ENCODE peak calls at places on chromosomes 1 and 21, in nine cellular contexts. P is NCI-H510A treated with DMSO at 0.1 percent for 48 hours, E is psoas muscle, Z is A673, G is gastrocnemius medialis, Y is EL, S is substantia nigra, Q is islet precursor cell, D is Calu3. U is an unnamed sample.

GRCh38 chr1:42136466-42136865 is 16.7 kb upstream of the GUCA2B start:
- DNase-seq in P (no peak), S (no peak), Y (no peak), Q (no peak), D (no peak), Z (no peak), E (no peak), G (no peak), U (no peak)

GRCh38 chr1:208423522-208423921 is 179.3 kb upstream of the PLXNA2 start:
- DNase-seq in Q (no peak), D (no peak), Z (no peak), E (no peak), S (no peak), P (no peak), Y (no peak), G (no peak), U (no peak)

GRCh38 chr1:88685239-88685604 is 1.1 kb downstream of the PKN2 start:
- DNase-seq in S (no peak), Z (no peak), G (no peak), P (peak), E (no peak), Y (no peak), D (no peak), Q (no peak), U (no peak)

GRCh38 chr1:163361123-163361934 is 39.6 kb downstream of the NUF2 start:
- DNase-seq in Y (no peak), E (no peak), Q (no peak), Z (peak), S (no peak), G (no peak), D (peak), P (peak), U (no peak)

GRCh38 chr1:61914823-61915482 is 172.7 kb downstream of the PATJ start:
- DNase-seq in S (no peak), G (no peak), D (no peak), Q (peak), P (no peak), Y (no peak), E (no peak), Z (no peak), U (no peak)

GRCh38 chr1:51488372-51489050 is 30.6 kb downstream of the EPS15 start:
- DNase-seq in P (no peak), E (no peak), Y (peak), S (no peak), G (no peak), D (no peak), Z (no peak), Q (no peak), U (no peak)

GRCh38 chr1:161439280-161440232 is 65.7 kb upstream of the FCGR2A start:
- DNase-seq in S (no peak), Q (peak), E (no peak), G (no peak), Y (peak), Z (peak), D (no peak), P (no peak), U (peak)

GRCh38 chr1:156592910-156593732 is 1.5 kb downstream of the NAXE start:
- DNase-seq in G (no peak), Y (no peak), Z (no peak), S (no peak), E (no peak), Q (peak), P (peak), D (no peak), U (no peak)

GRCh38 chr1:108732398-108732797 is 14.1 kb upstream of the STXBP3 start:
- DNase-seq in Z (no peak), E (no peak), D (no peak), Y (no peak), G (no peak), S (no peak), P (no peak), Q (no peak), U (no peak)

GRCh38 chr21:43371786-43372185 is 55.1 kb downstream of the SIK1 start:
- DNase-seq in Z (no peak), P (no peak), S (no peak), G (no peak), Q (no peak), D (no peak), Y (no peak), E (no peak), U (no peak)

GRCh38 chr1:48677306-48678287 is 99.1 kb downstream of the BEND5 start:
- DNase-seq in S (peak), Z (peak), Y (peak), Q (peak), P (peak), D (peak), G (peak), E (peak), U (peak)

GRCh38 chr1:58818075-58818474 is 34.2 kb upstream of the JUN start:
- DNase-seq in E (no peak), Z (peak), Q (no peak), D (no peak), G (no peak), Y (peak), P (no peak), S (no peak), U (no peak)

GRCh38 chr1:228172591-228173527 is 7.3 kb downstream of the IBA57 start:
- DNase-seq in P (no peak), Q (peak), Y (no peak), S (no peak), G (no peak), E (no peak), D (no peak), Z (no peak), U (peak)

GRCh38 chr1:46094454-46094853 is 38.0 kb downstream of the PIK3R3 start:
- DNase-seq in Z (no peak), S (no peak), E (no peak), Y (no peak), D (no peak), G (no peak), Q (no peak), P (no peak), U (no peak)

GRCh38 chr1:223123238-223123976 is 19.6 kb downstream of the TLR5 start:
- DNase-seq in Y (peak), Z (peak), S (peak), G (no peak), D (peak), E (peak), P (peak), Q (peak), U (peak)

GRCh38 chr1:230867119-230867902 is 1.0 kb downstream of the C1orf198 start:
- DNase-seq in Q (no peak), P (peak), G (no peak), Y (peak), E (no peak), S (no peak), Z (no peak), D (no peak), U (no peak)

GRCh38 chr1:238469146-238469601 is 578.5 kb upstream of the ZP4 start:
- DNase-seq in S (no peak), E (no peak), D (no peak), Q (no peak), Y (peak), Z (no peak), P (no peak), G (no peak), U (no peak)

GRCh38 chr1:119330062-119330939 is 38.3 kb upstream of the HAO2 start:
- DNase-seq in P (no peak), G (no peak), Y (peak), D (no peak), Q (no peak), S (no peak), E (no peak), Z (no peak), U (no peak)

GRCh38 chr1:79945391-79945790 is 938.9 kb upstream of the ADGRL4 start:
- DNase-seq in Q (no peak), E (no peak), P (no peak), Y (peak), D (no peak), S (no peak), G (no peak), Z (no peak), U (no peak)